ENCODE peak calls at places on chromosome X, in six cellular contexts. Z is K562, P is HCT116, R is GM12878, Y is A549, E is SK-N-SH. L is an unnamed sample.

GRCh38 chrX:136794080-136794479 is 13.3 kb upstream of the ARHGEF6 start:
- DNase-seq in Z (no peak), Y (no peak), R (no peak), E (no peak), P (no peak), L (no peak)

GRCh38 chrX:150833454-150834056 is 64.9 kb downstream of the CD99L2 start:
- DNase-seq in E (no peak), Z (no peak), P (no peak), R (no peak), Y (no peak), L (peak)

GRCh38 chrX:100494974-100495373 is 84.9 kb upstream of the PCDH19 start:
- DNase-seq in Z (no peak), R (no peak), Y (no peak), E (no peak), P (no peak), L (no peak)

GRCh38 chrX:52870041-52870440 is 2.2 kb upstream of the XAGE3 start:
- DNase-seq in R (no peak), E (no peak), Y (no peak), P (no peak), Z (no peak), L (no peak)

GRCh38 chrX:129523076-129524055 is at the start of gene SMARCA1:
- DNase-seq in Y (peak), Z (peak), P (peak), E (peak), R (no peak), L (no peak)

GRCh38 chrX:103878466-103879151 is 46.6 kb upstream of the RAB9B start:
- DNase-seq in Z (no peak), R (no peak), E (no peak), Y (peak), P (peak), L (no peak)

GRCh38 chrX:79400618-79401017 is 33.5 kb upstream of the ITM2A start:
- DNase-seq in Z (no peak), E (no peak), P (no peak), R (no peak), Y (no peak), L (no peak)

GRCh38 chrX:133495464-133496391 is 80.4 kb upstream of the GPC4 start:
- DNase-seq in Z (no peak), R (no peak), E (no peak), P (no peak), Y (no peak), L (no peak)

GRCh38 chrX:49166914-49167739 is 4.6 kb downstream of the MAGIX start:
- DNase-seq in R (peak), Y (no peak), P (no peak), Z (peak), E (peak), L (peak)

GRCh38 chrX:7485041-7485440 is 337.1 kb upstream of the PUDP start:
- DNase-seq in Z (no peak), P (no peak), E (no peak), Y (no peak), R (no peak), L (no peak)

GRCh38 chrX:12771445-12772069 is 19.7 kb upstream of the PRPS2 start:
- DNase-seq in P (peak), R (peak), Z (peak), E (peak), Y (peak), L (peak)

GRCh38 chrX:106780664-106781377 is 21.7 kb upstream of the TBC1D8B start:
- DNase-seq in Y (peak), Z (no peak), E (no peak), P (no peak), R (no peak), L (no peak)

GRCh38 chrX:140815868-140816267 is 106.3 kb downstream of the LINC00632 start:
- DNase-seq in E (no peak), P (no peak), Y (no peak), R (no peak), Z (no peak), L (peak)

GRCh38 chrX:42992199-42992943 is 214.4 kb upstream of the PPP1R2C start:
- DNase-seq in Z (no peak), Y (peak), E (no peak), P (no peak), R (no peak), L (no peak)

GRCh38 chrX:15524417-15524816 is 23.8 kb downstream of the BMX start:
- DNase-seq in R (no peak), E (no peak), Y (no peak), Z (no peak), P (no peak), L (no peak)

GRCh38 chrX:34848281-34848680 is 94.3 kb upstream of the FAM47B start:
- DNase-seq in P (no peak), E (no peak), Y (no peak), R (no peak), Z (no peak), L (no peak)

GRCh38 chrX:10156199-10157031 is at the start of gene CLCN4:
- DNase-seq in Y (peak), Z (no peak), R (no peak), P (peak), E (peak), L (peak)

GRCh38 chrX:110120025-110120424 is 117.1 kb downstream of the TMEM164 start:
- DNase-seq in Y (peak), R (no peak), Z (no peak), P (no peak), E (no peak), L (no peak)

GRCh38 chrX:131477498-131477897 is 66.4 kb upstream of the OR13H1 start:
- DNase-seq in R (no peak), E (no peak), Z (no peak), P (no peak), Y (no peak), L (no peak)

GRCh38 chrX:54446084-54446483 is 5.9 kb downstream of the TSR2 start:
- DNase-seq in R (no peak), P (no peak), Z (no peak), Y (no peak), E (no peak), L (no peak)

GRCh38 chrX:149871940-149872339 is 9.0 kb upstream of the MAGEA8 start:
- DNase-seq in Z (peak), Y (peak), P (peak), E (peak), R (peak), L (peak)

GRCh38 chrX:100449696-100450606 is 39.9 kb upstream of the PCDH19 start:
- DNase-seq in R (no peak), Y (no peak), E (no peak), P (no peak), Z (no peak), L (peak)

GRCh38 chrX:15350329-15350996 is 15.1 kb upstream of the PIGA start:
- DNase-seq in P (no peak), E (peak), R (no peak), Z (no peak), Y (no peak), L (no peak)

GRCh38 chrX:154735695-154736393 is 15.0 kb downstream of the GAB3 start:
- DNase-seq in E (no peak), Z (no peak), Y (peak), R (no peak), P (no peak), L (no peak)

GRCh38 chrX:102934624-102935023 is 2.4 kb upstream of the RAB40AL start:
- DNase-seq in E (peak), Z (peak), Y (peak), P (no peak), R (no peak), L (peak)

GRCh38 chrX:102840871-102841705 is 96.0 kb upstream of the RAB40AL start:
- DNase-seq in Y (peak), Z (peak), P (no peak), E (no peak), R (no peak), L (peak)

GRCh38 chrX:150643271-150643670 is 49.9 kb upstream of the MTMR1 start:
- DNase-seq in R (no peak), E (no peak), Y (no peak), P (no peak), Z (no peak), L (no peak)

DNA sequence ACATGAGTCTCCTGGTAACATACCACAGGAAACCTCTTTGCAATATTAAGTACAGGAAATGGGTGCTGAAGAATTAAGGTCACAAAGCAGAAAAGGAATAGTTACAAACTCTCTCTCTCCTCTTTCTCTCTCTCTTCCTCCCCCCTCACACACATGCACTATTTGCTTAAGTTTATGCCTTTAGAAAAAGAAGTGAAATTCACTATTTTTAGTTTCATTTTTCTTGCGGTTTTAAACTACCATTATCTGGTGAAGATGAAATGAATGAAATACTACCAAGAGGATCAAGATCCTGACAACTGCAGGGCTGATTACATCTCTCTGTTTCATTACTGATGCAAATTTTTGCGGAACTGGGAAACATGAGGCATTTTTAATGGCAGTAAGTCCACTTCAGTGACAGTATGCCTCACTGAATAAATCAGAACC is 64.3 kb upstream of the FTHL17 start:
- DNase-seq in E (no peak), R (peak), Z (no peak), P (no peak), Y (no peak), L (no peak)
- H3K4me3 ChIP-seq in E (no peak), R (no peak), Z (no peak), P (no peak), Y (no peak), L (no peak)

DNA sequence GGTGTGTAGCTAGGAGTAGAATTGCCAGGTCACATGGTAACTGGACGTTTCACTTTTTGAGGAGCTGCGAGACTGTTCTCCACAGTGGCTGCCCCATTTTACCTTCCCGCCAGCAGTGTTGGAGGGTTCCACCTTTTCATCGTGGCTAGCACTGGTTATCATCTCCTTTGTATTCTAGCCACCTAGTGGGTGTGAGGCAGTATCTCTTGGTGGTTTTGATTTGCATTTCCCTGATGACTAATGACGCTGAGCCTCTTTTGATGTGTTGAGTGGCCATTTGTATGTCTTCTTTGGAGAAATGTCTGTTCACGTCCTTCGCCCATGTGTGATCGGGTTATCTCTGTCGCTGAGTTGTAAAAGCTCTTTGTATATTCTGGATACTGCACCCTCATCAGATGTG is 10.6 kb downstream of the ABCD1 start:
- DNase-seq in R (no peak), Y (no peak), Z (peak), P (no peak), E (no peak), L (peak)
- TF ChIP-seq CTCF in R (peak), Y (no peak), Z (peak), P (no peak), E (peak), L (no peak)

DNA sequence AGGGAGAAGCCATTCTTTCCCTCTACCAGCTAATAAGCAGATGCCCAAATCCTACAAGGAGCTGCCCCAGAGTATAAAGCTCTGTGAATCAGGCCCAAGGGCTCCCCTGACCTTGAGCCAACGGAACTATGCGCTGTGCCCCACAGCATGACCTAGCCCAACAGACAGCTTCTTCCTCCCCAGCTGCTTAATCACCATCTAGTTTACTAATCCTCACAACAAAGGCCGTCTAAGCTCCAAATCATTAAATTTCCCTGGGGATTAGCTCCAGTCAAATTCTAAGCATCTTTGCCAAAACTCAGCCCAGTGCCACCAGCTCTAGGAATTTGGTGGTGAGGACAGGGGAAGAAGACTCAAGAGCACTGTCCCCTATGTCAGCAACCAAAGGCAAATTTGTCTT is 113.1 kb downstream of the SHROOM4 start:
- DNase-seq in Y (no peak), R (no peak), Z (no peak), E (no peak), P (no peak), L (no peak)
- TF ChIP-seq MAX in Y (no peak), R (no peak), Z (no peak), E (no peak), P (no peak), L (no peak)

DNA sequence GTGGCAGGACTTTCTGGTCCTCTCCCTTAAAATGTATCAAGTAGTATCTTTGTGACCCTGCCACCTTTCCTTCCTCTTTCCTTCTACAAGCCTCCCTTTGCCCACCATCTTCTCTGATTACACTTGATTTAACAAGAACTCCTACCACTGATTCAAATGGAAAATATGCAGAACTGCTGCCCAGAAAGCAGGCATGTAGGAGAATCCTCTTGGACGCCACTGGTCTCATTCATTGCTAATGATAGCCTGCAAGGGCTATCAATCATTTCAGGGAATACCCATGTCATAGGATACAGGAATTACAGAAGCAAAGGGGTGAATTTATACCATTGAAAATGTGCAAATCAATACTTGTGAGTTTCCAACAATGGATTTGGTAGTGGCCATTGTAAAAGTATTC is 294.6 kb upstream of the NRK start:
- DNase-seq in Z (no peak), R (no peak), E (no peak), Y (no peak), P (no peak), L (no peak)
- H3K4me3 ChIP-seq in Z (no peak), R (no peak), E (no peak), Y (no peak), P (no peak), L (no peak)

GRCh38 chrX:25015486-25016360 is at the start of gene ARX:
- DNase-seq in Z (peak), Y (peak), P (peak), E (peak), R (no peak), L (peak)

GRCh38 chrX:25016361-25016671 is 551 bp upstream of the ARX start:
- DNase-seq in Y (no peak), R (no peak), P (no peak), Z (no peak), E (no peak), L (no peak)

GRCh38 chrX:25016938-25017598 is 1.3 kb upstream of the ARX start:
- DNase-seq in P (no peak), E (no peak), Y (no peak), Z (no peak), R (no peak), L (no peak)

GRCh38 chrX:25018682-25019081 is 2.9 kb upstream of the ARX start:
- DNase-seq in Y (no peak), E (no peak), P (no peak), R (no peak), Z (no peak), L (no peak)

GRCh38 chrX:25017667-25018247 is 2.0 kb upstream of the ARX start:
- DNase-seq in E (peak), R (no peak), P (no peak), Y (no peak), Z (no peak), L (no peak)
- TF ChIP-seq CTCF in E (no peak), R (no peak), P (no peak), Y (no peak), Z (no peak), L (no peak)

GRCh38 chrX:108028854-108029253 is 16.0 kb upstream of the VSIG1 start:
- DNase-seq in E (no peak), R (no peak), Y (no peak), Z (no peak), P (no peak), L (no peak)
- TF ChIP-seq MAX in E (no peak), R (no peak), Y (no peak), Z (no peak), P (no peak), L (no peak)

GRCh38 chrX:19789782-19790181 is 97.6 kb downstream of the SH3KBP1 start:
- DNase-seq in E (no peak), R (no peak), Z (no peak), P (no peak), Y (no peak), L (peak)

GRCh38 chrX:19792412-19792811 is 95.0 kb downstream of the SH3KBP1 start:
- DNase-seq in R (no peak), Y (no peak), E (no peak), Z (no peak), P (no peak), L (peak)

GRCh38 chrX:19791562-19791961 is 95.8 kb downstream of the SH3KBP1 start:
- DNase-seq in R (no peak), Y (no peak), P (no peak), Z (no peak), E (no peak), L (peak)

GRCh38 chrX:19789376-19789775 is 98.0 kb downstream of the SH3KBP1 start:
- DNase-seq in R (no peak), Z (no peak), P (no peak), Y (no peak), E (no peak), L (no peak)

DNA sequence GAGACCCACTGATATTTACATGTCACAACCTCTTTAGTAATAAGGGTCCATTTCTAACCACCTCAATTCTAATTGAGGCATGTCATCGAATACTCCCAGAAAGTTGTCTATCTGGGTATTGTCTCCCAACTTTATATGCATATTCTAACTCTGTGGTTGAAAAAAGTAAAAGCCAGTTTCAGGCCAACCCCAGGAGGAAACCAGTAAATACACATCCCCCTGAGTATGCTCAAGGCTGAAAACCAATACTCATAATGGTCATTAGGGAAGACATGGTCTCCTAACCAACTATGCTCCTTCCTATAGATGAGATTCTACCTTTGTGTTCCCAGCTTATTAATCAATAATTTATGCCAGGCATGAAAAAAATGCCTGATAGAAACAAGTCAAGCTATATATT is 96.6 kb downstream of the SH3KBP1 start:
- DNase-seq in Y (no peak), Z (no peak), E (no peak), P (no peak), R (no peak), L (peak)
- H3K4me3 ChIP-seq in Y (no peak), Z (no peak), E (no peak), P (no peak), R (no peak), L (no peak)